ENCODE peak calls at places on chromosomes 11 and 22, in seven cellular contexts. One of them, this sample, is unnamed.

GRCh38 chr22:46273432-46274148 is 5.8 kb downstream of the TTC38 start:
- DNase-seq in cardiac fibroblast: no peak
- DNase-seq in GM20000: no peak
- DNase-seq in adrenal gland: peak
- DNase-seq in HFF-Myc: no peak
- DNase-seq in HFFc6: no peak
- DNase-seq in IMR-90: no peak
- DNase-seq in this sample: no peak

GRCh38 chr11:116852261-116853125 is 15.1 kb upstream of the APOA1 start:
- DNase-seq in cardiac fibroblast: peak
- DNase-seq in GM20000: no peak
- DNase-seq in adrenal gland: peak
- DNase-seq in HFF-Myc: no peak
- DNase-seq in HFFc6: peak
- DNase-seq in IMR-90: peak
- DNase-seq in this sample: peak

GRCh38 chr11:130999992-131000770 is 83.9 kb upstream of the SNX19 start:
- DNase-seq in cardiac fibroblast: peak
- DNase-seq in GM20000: no peak
- DNase-seq in adrenal gland: no peak
- DNase-seq in HFF-Myc: peak
- DNase-seq in HFFc6: peak
- DNase-seq in IMR-90: peak
- DNase-seq in this sample: no peak

GRCh38 chr11:443542-444199 is 1.9 kb upstream of the ANO9 start:
- DNase-seq in cardiac fibroblast: peak
- DNase-seq in GM20000: no peak
- DNase-seq in adrenal gland: no peak
- DNase-seq in HFF-Myc: no peak
- DNase-seq in HFFc6: no peak
- DNase-seq in IMR-90: peak
- DNase-seq in this sample: no peak

GRCh38 chr22:34489861-34490260 is 569.6 kb upstream of the LARGE1 start:
- DNase-seq in cardiac fibroblast: no peak
- DNase-seq in GM20000: no peak
- DNase-seq in adrenal gland: no peak
- DNase-seq in HFF-Myc: no peak
- DNase-seq in HFFc6: no peak
- DNase-seq in IMR-90: no peak
- DNase-seq in this sample: no peak

GRCh38 chr22:46547179-46547882 is 9.9 kb upstream of the CELSR1 start:
- DNase-seq in cardiac fibroblast: peak
- DNase-seq in GM20000: no peak
- DNase-seq in adrenal gland: peak
- DNase-seq in HFF-Myc: no peak
- DNase-seq in HFFc6: peak
- DNase-seq in IMR-90: peak
- DNase-seq in this sample: no peak

GRCh38 chr11:111449696-111450479 is 62.3 kb downstream of the BTG4 start:
- DNase-seq in cardiac fibroblast: no peak
- DNase-seq in GM20000: no peak
- DNase-seq in adrenal gland: no peak
- DNase-seq in HFF-Myc: no peak
- DNase-seq in HFFc6: no peak
- DNase-seq in IMR-90: no peak
- DNase-seq in this sample: no peak

GRCh38 chr22:47194476-47195155 is 432.2 kb downstream of the TBC1D22A start:
- DNase-seq in cardiac fibroblast: no peak
- DNase-seq in GM20000: no peak
- DNase-seq in adrenal gland: no peak
- DNase-seq in HFF-Myc: no peak
- DNase-seq in HFFc6: no peak
- DNase-seq in IMR-90: no peak
- DNase-seq in this sample: no peak

GRCh38 chr22:37665487-37665886 is 7.0 kb downstream of the PDXP start:
- DNase-seq in cardiac fibroblast: no peak
- DNase-seq in GM20000: no peak
- DNase-seq in adrenal gland: no peak
- DNase-seq in HFF-Myc: no peak
- DNase-seq in HFFc6: no peak
- DNase-seq in IMR-90: no peak
- DNase-seq in this sample: no peak

GRCh38 chr11:97888641-97889040 is 1132.1 kb upstream of the CNTN5 start:
- DNase-seq in cardiac fibroblast: no peak
- DNase-seq in GM20000: no peak
- DNase-seq in adrenal gland: no peak
- DNase-seq in HFF-Myc: no peak
- DNase-seq in HFFc6: no peak
- DNase-seq in IMR-90: no peak
- DNase-seq in this sample: no peak

GRCh38 chr11:116787436-116787785 is 412 bp downstream of the ZPR1 start:
- DNase-seq in cardiac fibroblast: no peak
- DNase-seq in GM20000: no peak
- DNase-seq in adrenal gland: no peak
- DNase-seq in HFF-Myc: no peak
- DNase-seq in HFFc6: no peak
- DNase-seq in IMR-90: peak
- DNase-seq in this sample: no peak

GRCh38 chr11:56885182-56885581 is 103.5 kb upstream of the OR5AK2 start:
- DNase-seq in cardiac fibroblast: no peak
- DNase-seq in GM20000: no peak
- DNase-seq in adrenal gland: no peak
- DNase-seq in HFF-Myc: no peak
- DNase-seq in HFFc6: no peak
- DNase-seq in IMR-90: no peak
- DNase-seq in this sample: no peak

GRCh38 chr22:47453049-47453448 is 690.6 kb downstream of the TBC1D22A start:
- DNase-seq in cardiac fibroblast: no peak
- DNase-seq in GM20000: no peak
- DNase-seq in adrenal gland: no peak
- DNase-seq in HFF-Myc: no peak
- DNase-seq in HFFc6: no peak
- DNase-seq in IMR-90: no peak
- DNase-seq in this sample: no peak

GRCh38 chr22:46574438-46574992 is 37.1 kb upstream of the CELSR1 start:
- DNase-seq in cardiac fibroblast: no peak
- DNase-seq in GM20000: no peak
- DNase-seq in adrenal gland: peak
- DNase-seq in HFF-Myc: no peak
- DNase-seq in HFFc6: no peak
- DNase-seq in IMR-90: no peak
- DNase-seq in this sample: no peak

GRCh38 chr22:31870890-31871289 is 73.4 kb upstream of the YWHAH start:
- DNase-seq in cardiac fibroblast: peak
- DNase-seq in GM20000: no peak
- DNase-seq in adrenal gland: no peak
- DNase-seq in HFF-Myc: no peak
- DNase-seq in HFFc6: peak
- DNase-seq in IMR-90: peak
- DNase-seq in this sample: no peak

GRCh38 chr11:36452987-36453386 is 57.1 kb downstream of the TRAF6 start:
- DNase-seq in cardiac fibroblast: peak
- DNase-seq in GM20000: no peak
- DNase-seq in adrenal gland: no peak
- DNase-seq in HFF-Myc: no peak
- DNase-seq in HFFc6: no peak
- DNase-seq in IMR-90: no peak
- DNase-seq in this sample: no peak

GRCh38 chr11:30876228-30876627 is 290.1 kb upstream of the MPPED2 start:
- DNase-seq in cardiac fibroblast: no peak
- DNase-seq in GM20000: no peak
- DNase-seq in adrenal gland: no peak
- DNase-seq in HFF-Myc: no peak
- DNase-seq in HFFc6: no peak
- DNase-seq in IMR-90: no peak
- DNase-seq in this sample: no peak

GRCh38 chr11:47185305-47186075 is 744 bp downstream of the PACSIN3 start:
- DNase-seq in cardiac fibroblast: peak
- DNase-seq in GM20000: no peak
- DNase-seq in adrenal gland: peak
- DNase-seq in HFF-Myc: no peak
- DNase-seq in HFFc6: peak
- DNase-seq in IMR-90: peak
- DNase-seq in this sample: no peak

GRCh38 chr22:40951795-40952602 is 821 bp downstream of the RBX1 start:
- DNase-seq in cardiac fibroblast: no peak
- DNase-seq in GM20000: peak
- DNase-seq in adrenal gland: no peak
- DNase-seq in HFF-Myc: no peak
- DNase-seq in HFFc6: peak
- DNase-seq in IMR-90: peak
- DNase-seq in this sample: peak

GRCh38 chr11:78607691-78608090 is 33.0 kb upstream of the NARS2 start:
- DNase-seq in cardiac fibroblast: no peak
- DNase-seq in GM20000: no peak
- DNase-seq in adrenal gland: no peak
- DNase-seq in HFF-Myc: no peak
- DNase-seq in HFFc6: no peak
- DNase-seq in IMR-90: no peak
- DNase-seq in this sample: no peak

GRCh38 chr22:24563246-24563645 is 7.4 kb downstream of the SNRPD3 start:
- DNase-seq in cardiac fibroblast: no peak
- DNase-seq in GM20000: no peak
- DNase-seq in adrenal gland: no peak
- DNase-seq in HFF-Myc: no peak
- DNase-seq in HFFc6: no peak
- DNase-seq in IMR-90: no peak
- DNase-seq in this sample: no peak

GRCh38 chr22:23243006-23243573 is 62.8 kb downstream of the BCR start:
- DNase-seq in cardiac fibroblast: no peak
- DNase-seq in GM20000: peak
- DNase-seq in adrenal gland: no peak
- DNase-seq in HFF-Myc: no peak
- DNase-seq in HFFc6: no peak
- DNase-seq in IMR-90: no peak
- DNase-seq in this sample: peak

GRCh38 chr22:50406416-50407170 is 63.5 kb downstream of the PPP6R2 start:
- DNase-seq in cardiac fibroblast: no peak
- DNase-seq in GM20000: no peak
- DNase-seq in adrenal gland: no peak
- DNase-seq in HFF-Myc: no peak
- DNase-seq in HFFc6: no peak
- DNase-seq in IMR-90: no peak
- DNase-seq in this sample: no peak

GRCh38 chr11:36228689-36229088 is 60.5 kb downstream of the COMMD9 start:
- DNase-seq in cardiac fibroblast: no peak
- DNase-seq in GM20000: no peak
- DNase-seq in adrenal gland: no peak
- DNase-seq in HFF-Myc: no peak
- DNase-seq in HFFc6: no peak
- DNase-seq in IMR-90: no peak
- DNase-seq in this sample: no peak

GRCh38 chr22:49155039-49155808 is 672.4 kb downstream of the BRD1 start:
- DNase-seq in cardiac fibroblast: no peak
- DNase-seq in GM20000: no peak
- DNase-seq in adrenal gland: no peak
- DNase-seq in HFF-Myc: no peak
- DNase-seq in HFFc6: no peak
- DNase-seq in IMR-90: no peak
- DNase-seq in this sample: no peak

GRCh38 chr11:1453611-1454386 is 32.8 kb downstream of the MOB2 start:
- DNase-seq in cardiac fibroblast: no peak
- DNase-seq in GM20000: peak
- DNase-seq in adrenal gland: no peak
- DNase-seq in HFF-Myc: no peak
- DNase-seq in HFFc6: no peak
- DNase-seq in IMR-90: no peak
- DNase-seq in this sample: peak
- TF ChIP-seq CTCF in cardiac fibroblast: no peak
- TF ChIP-seq CTCF in GM20000: peak
- TF ChIP-seq CTCF in adrenal gland: no peak
- TF ChIP-seq CTCF in HFF-Myc: no peak
- TF ChIP-seq CTCF in HFFc6: peak
- TF ChIP-seq CTCF in IMR-90: peak
- TF ChIP-seq CTCF in this sample: peak

GRCh38 chr22:44668190-44668885 is 33.7 kb upstream of the PRR5 start:
- DNase-seq in cardiac fibroblast: no peak
- DNase-seq in GM20000: peak
- DNase-seq in adrenal gland: no peak
- DNase-seq in HFF-Myc: no peak
- DNase-seq in HFFc6: no peak
- DNase-seq in IMR-90: no peak
- DNase-seq in this sample: no peak
- TF ChIP-seq CTCF in cardiac fibroblast: no peak
- TF ChIP-seq CTCF in GM20000: no peak
- TF ChIP-seq CTCF in adrenal gland: no peak
- TF ChIP-seq CTCF in HFF-Myc: no peak
- TF ChIP-seq CTCF in HFFc6: peak
- TF ChIP-seq CTCF in IMR-90: peak
- TF ChIP-seq CTCF in this sample: no peak

DNA sequence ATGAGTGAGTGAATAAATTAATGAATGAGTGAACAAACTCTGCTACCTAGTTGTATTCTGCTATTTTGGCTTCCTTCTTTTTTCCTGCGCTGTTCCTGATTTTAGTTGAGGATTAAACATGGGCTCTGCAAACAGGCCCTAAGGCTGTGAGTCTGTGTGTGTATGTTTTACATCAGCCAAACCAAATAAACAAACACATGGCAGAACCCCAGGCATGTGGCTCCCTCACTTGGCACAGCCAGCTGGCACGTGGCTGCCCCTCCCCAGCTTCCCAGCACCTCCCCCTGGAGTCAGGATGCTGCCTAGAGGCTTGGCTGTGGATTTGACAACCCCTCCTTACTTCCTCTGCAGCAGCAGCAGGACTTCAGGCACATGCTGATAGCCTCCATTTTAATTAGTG is 593.2 kb downstream of the INSC start:
- DNase-seq in cardiac fibroblast: peak
- DNase-seq in GM20000: no peak
- DNase-seq in adrenal gland: peak
- DNase-seq in HFF-Myc: no peak
- DNase-seq in HFFc6: no peak
- DNase-seq in IMR-90: peak
- DNase-seq in this sample: no peak
- TF ChIP-seq CTCF in cardiac fibroblast: no peak
- TF ChIP-seq CTCF in GM20000: no peak
- TF ChIP-seq CTCF in adrenal gland: no peak
- TF ChIP-seq CTCF in HFF-Myc: no peak
- TF ChIP-seq CTCF in HFFc6: no peak
- TF ChIP-seq CTCF in IMR-90: no peak
- TF ChIP-seq CTCF in this sample: no peak

GRCh38 chr11:76799061-76799804 is 16.1 kb downstream of the TSKU start:
- DNase-seq in cardiac fibroblast: peak
- DNase-seq in GM20000: peak
- DNase-seq in adrenal gland: peak
- DNase-seq in HFF-Myc: no peak
- DNase-seq in HFFc6: peak
- DNase-seq in IMR-90: peak
- DNase-seq in this sample: peak
- TF ChIP-seq CTCF in cardiac fibroblast: peak
- TF ChIP-seq CTCF in GM20000: peak
- TF ChIP-seq CTCF in adrenal gland: peak
- TF ChIP-seq CTCF in HFF-Myc: peak
- TF ChIP-seq CTCF in HFFc6: peak
- TF ChIP-seq CTCF in IMR-90: peak
- TF ChIP-seq CTCF in this sample: peak

DNA sequence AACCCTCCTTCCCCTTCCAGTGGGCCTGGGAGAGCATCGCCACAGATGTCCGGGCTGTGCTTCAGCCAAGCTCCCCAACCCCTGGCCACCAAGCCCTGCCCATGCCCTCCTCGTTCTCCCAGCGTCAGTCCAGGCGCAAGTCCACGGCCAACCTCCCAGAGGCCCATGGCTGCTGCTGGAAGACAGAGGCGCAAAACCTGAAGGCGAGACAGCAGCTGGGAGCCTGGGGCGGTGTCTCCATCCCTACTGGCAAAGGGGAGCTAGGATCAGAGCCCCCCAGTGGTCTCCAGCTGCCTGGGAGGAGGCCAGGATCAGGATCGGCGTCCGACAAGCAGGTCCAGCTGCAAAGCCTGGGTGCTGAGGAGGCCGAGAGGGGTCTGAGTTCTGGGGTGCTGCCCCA is 1.9 kb downstream of the TSGA10IP start:
- DNase-seq in cardiac fibroblast: no peak
- DNase-seq in GM20000: no peak
- DNase-seq in adrenal gland: no peak
- DNase-seq in HFF-Myc: no peak
- DNase-seq in HFFc6: no peak
- DNase-seq in IMR-90: no peak
- DNase-seq in this sample: no peak
- TF ChIP-seq CTCF in cardiac fibroblast: no peak
- TF ChIP-seq CTCF in GM20000: no peak
- TF ChIP-seq CTCF in adrenal gland: no peak
- TF ChIP-seq CTCF in HFF-Myc: no peak
- TF ChIP-seq CTCF in HFFc6: no peak
- TF ChIP-seq CTCF in IMR-90: no peak
- TF ChIP-seq CTCF in this sample: no peak

This sample was measured in GM12865.